ENCODE peak calls at places on chromosomes 3 and 15, in six cellular contexts. E is tibial artery; X is mesenchymal stem cell; B is CD8-positive, alpha-beta memory T cell; L is endodermal cell; T is right atrium auricular region. V is an unnamed sample.

GRCh38 chr3:119794971-119795612 is 13.2 kb downstream of the NR1I2 start:
- DNase-seq in E (no peak), X (peak; percentile 11), B (no peak), L (peak; percentile 89), T (peak; percentile 54), V (no peak)

GRCh38 chr15:80710635-80711553 is 15.8 kb downstream of the ABHD17C start:
- DNase-seq in E (no peak), X (peak; percentile 42), B (no peak), L (no peak), T (no peak), V (no peak)

GRCh38 chr3:187926620-187927019 is 181.4 kb upstream of the BCL6 start:
- DNase-seq in E (no peak), X (no peak), B (no peak), L (no peak), T (no peak), V (no peak)

GRCh38 chr3:114714957-114715356 is 421.1 kb downstream of the TIGIT start:
- DNase-seq in E (no peak), X (no peak), B (no peak), L (no peak), T (no peak), V (no peak)

GRCh38 chr3:54905230-54905888 is 22.5 kb downstream of the LRTM1 start:
- DNase-seq in E (no peak), X (no peak), B (no peak), L (no peak), T (no peak), V (no peak)

GRCh38 chr3:11530153-11530721 is 113.5 kb downstream of the VGLL4 start:
- DNase-seq in E (no peak), X (peak; percentile 91), B (no peak), L (no peak), T (peak; percentile 66), V (peak; percentile 80)

GRCh38 chr15:31905054-31905453 is 125.3 kb upstream of the CHRNA7 start:
- DNase-seq in E (no peak), X (no peak), B (no peak), L (peak; percentile 68), T (no peak), V (no peak)

GRCh38 chr3:127740136-127740915 is 67.6 kb downstream of the ABTB1 start:
- DNase-seq in E (no peak), X (peak; percentile 39), B (no peak), L (no peak), T (no peak), V (no peak)

GRCh38 chr3:150697646-150698045 is 6.1 kb downstream of the ERICH6 start:
- DNase-seq in E (no peak), X (no peak), B (no peak), L (no peak), T (no peak), V (no peak)

GRCh38 chr3:1404270-1404669 is 311.4 kb downstream of the CNTN6 start:
- DNase-seq in E (no peak), X (peak; percentile 0), B (no peak), L (peak; percentile 77), T (no peak), V (no peak)

GRCh38 chr15:42591238-42591936 is 16.0 kb downstream of the STARD9 start:
- DNase-seq in E (no peak), X (peak; percentile 43), B (no peak), L (no peak), T (no peak), V (no peak)

GRCh38 chr15:34799825-34800168 is 4.4 kb upstream of the ACTC1 start:
- DNase-seq in E (no peak), X (no peak), B (no peak), L (no peak), T (no peak), V (no peak)

GRCh38 chr3:171690291-171690690 is 120.0 kb downstream of the PLD1 start:
- DNase-seq in E (no peak), X (no peak), B (no peak), L (no peak), T (no peak), V (no peak)

GRCh38 chr3:188234172-188234571 is 80.2 kb downstream of the LPP start:
- DNase-seq in E (no peak), X (peak; percentile 48), B (no peak), L (no peak), T (no peak), V (no peak)

GRCh38 chr15:76533995-76534394 is 197.4 kb downstream of the ISL2 start:
- DNase-seq in E (no peak), X (peak; percentile 79), B (no peak), L (no peak), T (no peak), V (no peak)

GRCh38 chr15:39191871-39192281 is 389.0 kb upstream of the THBS1 start:
- DNase-seq in E (no peak), X (peak; percentile 56), B (no peak), L (no peak), T (no peak), V (no peak)

GRCh38 chr3:186909078-186909853 is 21.1 kb upstream of the ST6GAL1 start:
- DNase-seq in E (no peak), X (no peak), B (peak; percentile 85), L (peak; percentile 85), T (no peak), V (peak; percentile 56)

GRCh38 chr15:97350813-97351212 is 609.7 kb upstream of the ARRDC4 start:
- DNase-seq in E (no peak), X (no peak), B (no peak), L (peak; percentile 55), T (no peak), V (no peak)
- H3K9me3 ChIP-seq in E (no peaks in the 10 kb centered on the region), X (peaks cover 47% of the 10 kb centered on the region), B (no peaks in the 10 kb centered on the region), L (peaks cover 13% of the 10 kb centered on the region), T (no peaks in the 10 kb centered on the region), V (peaks cover 6% of the 10 kb centered on the region)

GRCh38 chr3:142436936-142437585 is 10.8 kb downstream of the XRN1 start:
- DNase-seq in E (no peak), X (no peak), B (no peak), L (no peak), T (no peak), V (no peak)
- H3K27ac ChIP-seq in E (no peak overlapping the region), X (no peak overlapping the region), B (no peak overlapping the region), L (no peak overlapping the region), T (no peak overlapping the region), V (no peak overlapping the region)

GRCh38 chr15:50123861-50124556 is 5.0 kb upstream of the ATP8B4 start:
- DNase-seq in E (no peak), X (no peak), B (no peak), L (no peak), T (no peak), V (no peak)
- H3K4me1 ChIP-seq in E (no peaks in the 10 kb centered on the region), X (no peaks in the 10 kb centered on the region), B (no peaks in the 10 kb centered on the region), L (no peaks in the 10 kb centered on the region), T (no peaks in the 10 kb centered on the region), V (no peaks in the 10 kb centered on the region)

GRCh38 chr15:66835558-66835878 is 133.5 kb downstream of the SMAD6 start:
- DNase-seq in E (no peak), X (peak; percentile 60), B (no peak), L (no peak), T (no peak), V (peak; percentile 64)
- H3K9me3 ChIP-seq in E (no peaks in the 10 kb centered on the region), X (peaks cover 8% of the 10 kb centered on the region), B (no peaks in the 10 kb centered on the region), L (peaks cover 5% of the 10 kb centered on the region), T (no peaks in the 10 kb centered on the region), V (no peaks in the 10 kb centered on the region)

GRCh38 chr15:85673326-85673725 is 121.4 kb downstream of the KLHL25 start:
- DNase-seq in E (no peak), X (peak; percentile 41), B (no peak), L (no peak), T (no peak), V (no peak)
- H3K27ac ChIP-seq in E (peak overlapping the region; percentile 89), X (no peak overlapping the region), B (no peak overlapping the region), L (no peak overlapping the region), T (peak overlapping the region; percentile 30), V (peak overlapping the region; percentile 82)

GRCh38 chr15:68328485-68328884 is 50.9 kb downstream of the FEM1B start:
- DNase-seq in E (no peak), X (no peak), B (no peak), L (no peak), T (no peak), V (no peak)

GRCh38 chr15:68330461-68330860 is 52.9 kb downstream of the FEM1B start:
- DNase-seq in E (no peak), X (no peak), B (no peak), L (no peak), T (no peak), V (no peak)

GRCh38 chr15:68330911-68331310 is 53.4 kb downstream of the FEM1B start:
- DNase-seq in E (no peak), X (no peak), B (no peak), L (peak; percentile 76), T (no peak), V (no peak)

GRCh38 chr15:68325721-68326120 is 48.2 kb downstream of the FEM1B start:
- DNase-seq in E (no peak), X (no peak), B (no peak), L (no peak), T (no peak), V (peak; percentile 87)

DNA sequence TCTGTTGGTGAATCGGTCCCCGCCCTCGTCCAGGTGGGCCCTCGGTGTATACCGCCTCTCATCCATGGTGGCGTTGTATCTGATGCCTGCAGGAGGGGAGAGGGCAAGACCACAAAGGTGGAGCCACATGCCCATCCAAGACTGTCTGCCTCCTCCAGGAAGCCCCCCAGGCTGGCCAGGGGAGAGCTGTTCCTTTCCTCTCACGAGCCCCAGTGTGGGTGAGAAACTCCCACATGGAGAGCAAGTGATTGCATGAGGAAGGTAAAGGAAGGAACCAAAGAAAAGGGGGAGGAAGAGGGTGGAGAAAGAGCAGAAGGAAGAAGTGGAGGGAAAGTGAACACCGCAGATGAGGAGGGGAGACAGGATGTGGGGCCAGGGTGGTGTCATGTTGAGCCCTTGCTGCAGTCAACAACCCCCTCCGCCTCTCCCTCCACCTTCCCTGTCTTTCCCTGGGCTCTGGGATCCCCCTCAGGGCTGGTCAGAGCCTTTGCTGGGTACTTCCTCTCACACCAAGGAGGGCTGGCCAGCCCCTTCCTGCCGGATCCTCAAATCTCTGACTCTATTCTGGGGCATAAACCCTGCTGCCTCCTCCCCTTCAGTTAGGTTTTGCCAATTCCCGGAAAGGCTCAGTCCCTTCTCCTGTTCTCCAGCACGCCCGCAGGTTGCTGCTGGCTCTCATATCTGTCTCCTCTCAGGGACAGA is 49.3 kb downstream of the FEM1B start:
- DNase-seq in E (no peak), X (no peak), B (no peak), L (no peak), T (no peak), V (no peak)
- H3K4me1 ChIP-seq in E (peaks cover 39% of the 10 kb centered on the region), X (peaks cover 21% of the 10 kb centered on the region), B (peaks cover 7% of the 10 kb centered on the region), L (peaks cover 15% of the 10 kb centered on the region), T (no peaks in the 10 kb centered on the region), V (peaks cover 3% of the 10 kb centered on the region)

DNA sequence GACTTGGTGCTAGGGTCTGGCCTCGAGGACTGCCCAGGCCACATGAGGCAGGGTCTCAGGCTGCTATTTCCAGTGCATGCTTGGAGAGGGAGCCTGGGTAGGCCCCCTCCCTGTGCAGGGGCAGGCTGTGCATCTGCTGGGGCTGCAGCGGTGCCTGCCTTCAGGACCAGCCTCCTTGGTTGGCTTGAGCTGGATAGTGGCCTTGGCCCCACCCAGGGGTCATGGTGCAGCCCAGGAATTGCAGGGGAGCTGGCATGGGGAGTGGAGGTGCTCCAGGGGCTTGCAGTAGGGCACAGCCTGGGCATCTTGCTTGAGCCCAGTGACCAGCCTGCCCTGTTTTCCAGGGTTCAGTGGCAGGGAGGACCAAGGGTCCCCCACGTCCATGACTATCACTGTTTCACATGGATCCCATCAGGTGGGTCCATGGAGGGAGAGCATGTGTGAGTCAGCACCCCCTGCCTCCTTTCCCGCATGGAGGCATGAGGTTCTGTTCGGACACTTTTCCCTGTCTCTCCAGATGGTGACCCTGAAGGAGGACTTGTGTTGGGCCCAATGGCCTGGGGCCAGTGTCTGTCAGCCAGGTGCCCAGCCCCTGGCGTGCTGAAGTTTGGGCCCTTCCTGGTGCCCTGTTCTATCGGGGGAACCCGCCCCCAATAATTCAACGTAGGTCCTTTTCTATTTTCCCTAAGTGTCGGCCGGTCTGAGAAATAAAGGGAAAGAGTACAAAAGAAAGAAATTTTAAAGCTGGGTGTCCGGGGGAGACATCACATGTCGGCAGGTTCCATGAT is 218.6 kb downstream of the SNRPN start:
- DNase-seq in E (peak; percentile 9), X (no peak), B (no peak), L (peak; percentile 9), T (peak; percentile 36), V (peak; percentile 12)
- H3K9me3 ChIP-seq in E (peaks cover 4% of the 10 kb centered on the region), X (peaks cover 12% of the 10 kb centered on the region), B (peaks cover 6% of the 10 kb centered on the region), L (peaks cover 31% of the 10 kb centered on the region), T (no peaks in the 10 kb centered on the region), V (peaks cover 8% of the 10 kb centered on the region)